ENCODE peak calls at places on chromosome 14, in ten cellular contexts. Z is colonic mucosa, E is heart right ventricle, P is MM.1S, I is fibroblast of lung, T is ovary, N is left lung, A is A549, V is uterus, B is RWPE1. H is an unnamed sample.

GRCh38 chr14:69048456-69048855 is 69.4 kb upstream of the ACTN1 start:
- DNase-seq in V (no peak), P (no peak), Z (no peak), N (no peak), I (peak), B (no peak), T (no peak), A (no peak), E (no peak), H (peak)

GRCh38 chr14:23382276-23382675 is 5.4 kb downstream of the CMTM5 start:
- DNase-seq in P (no peak), I (no peak), B (no peak), T (no peak), A (no peak), E (no peak), N (no peak), Z (no peak), V (no peak), H (no peak)

GRCh38 chr14:69726761-69727511 is 40.0 kb upstream of the SRSF5 start:
- DNase-seq in A (peak), N (peak), Z (peak), P (peak), E (peak), I (peak), V (peak), B (peak), T (peak), H (peak)

GRCh38 chr14:98867726-98868125 is 404.3 kb downstream of the BCL11B start:
- DNase-seq in Z (no peak), T (no peak), I (no peak), E (no peak), N (no peak), P (no peak), A (no peak), B (no peak), V (no peak), H (no peak)

GRCh38 chr14:102729268-102729667 is 48.0 kb upstream of the TRAF3 start:
- DNase-seq in B (no peak), P (no peak), A (no peak), V (no peak), Z (no peak), E (no peak), T (no peak), I (no peak), N (no peak), H (no peak)

GRCh38 chr14:22502551-22502950 is 86.5 kb downstream of the DAD1 start:
- DNase-seq in T (no peak), Z (no peak), I (no peak), V (no peak), A (no peak), N (no peak), P (no peak), B (no peak), E (no peak), H (no peak)

GRCh38 chr14:39875028-39875427 is 442.8 kb upstream of the FBXO33 start:
- DNase-seq in A (no peak), N (no peak), Z (no peak), I (no peak), P (no peak), V (no peak), E (no peak), T (no peak), B (no peak), H (no peak)

GRCh38 chr14:29465095-29465494 is 462.6 kb downstream of the PRKD1 start:
- DNase-seq in N (no peak), I (peak), A (no peak), B (no peak), V (no peak), T (no peak), E (no peak), P (no peak), Z (no peak), H (no peak)

GRCh38 chr14:48857366-48857765 is 728.8 kb downstream of the RPS29 start:
- DNase-seq in Z (no peak), T (no peak), I (no peak), N (no peak), V (no peak), E (no peak), P (no peak), B (no peak), A (no peak), H (no peak)

GRCh38 chr14:56899829-56900228 is 89.5 kb upstream of the OTX2 start:
- DNase-seq in Z (no peak), V (no peak), B (no peak), A (no peak), P (no peak), T (no peak), N (no peak), E (no peak), I (no peak), H (no peak)

GRCh38 chr14:36857136-36857535 is 195.5 kb downstream of the PAX9 start:
- DNase-seq in N (no peak), I (no peak), A (no peak), E (no peak), Z (no peak), P (no peak), T (no peak), V (no peak), B (no peak), H (no peak)

GRCh38 chr14:21098134-21098891 is at the start of gene ZNF219:
- DNase-seq in V (peak), P (no peak), A (peak), Z (peak), B (peak), T (peak), N (peak), E (peak), I (peak), H (peak)

GRCh38 chr14:94088516-94088915 is 7.4 kb downstream of the IFI27L1 start:
- DNase-seq in P (no peak), A (no peak), N (no peak), I (peak), B (no peak), V (no peak), T (no peak), Z (no peak), E (no peak), H (no peak)

GRCh38 chr14:30840086-30840779 is 34.1 kb upstream of the COCH start:
- DNase-seq in A (no peak), Z (peak), I (no peak), P (no peak), E (no peak), V (no peak), N (no peak), B (no peak), T (no peak), H (no peak)

GRCh38 chr14:77804592-77804991 is 4.7 kb downstream of the ADCK1 start:
- DNase-seq in E (no peak), A (peak), T (no peak), Z (peak), N (no peak), B (no peak), I (no peak), P (peak), V (no peak), H (peak)

GRCh38 chr14:78486081-78486480 is 315.9 kb downstream of the NRXN3 start:
- DNase-seq in P (no peak), E (no peak), T (no peak), Z (no peak), V (no peak), I (no peak), N (no peak), A (no peak), B (no peak), H (no peak)

GRCh38 chr14:20679907-20680306 is 4.5 kb upstream of the RNASE4 start:
- DNase-seq in E (no peak), I (no peak), A (peak), B (peak), Z (peak), P (peak), T (no peak), N (peak), V (peak), H (peak)

GRCh38 chr14:76245097-76245496 is 93.4 kb downstream of the GPATCH2L start:
- DNase-seq in V (no peak), E (no peak), I (peak), N (no peak), A (no peak), B (no peak), T (no peak), Z (no peak), P (no peak), H (no peak)

GRCh38 chr14:33689680-33690079 is 261.2 kb downstream of the EGLN3 start:
- DNase-seq in E (no peak), N (no peak), T (no peak), B (no peak), A (no peak), P (no peak), I (no peak), V (no peak), Z (no peak), H (no peak)

GRCh38 chr14:94051115-94051514 is 25.0 kb downstream of the OTUB2 start:
- DNase-seq in A (no peak), N (no peak), I (peak), V (peak), Z (peak), T (peak), E (peak), B (no peak), P (no peak), H (peak)

GRCh38 chr14:93953739-93954515 is 22.4 kb downstream of the ASB2 start:
- DNase-seq in N (peak), V (no peak), Z (no peak), T (no peak), I (no peak), P (no peak), B (no peak), A (no peak), E (no peak), H (peak)

GRCh38 chr14:89337912-89338311 is 79.1 kb downstream of the FOXN3 start:
- DNase-seq in I (no peak), B (no peak), A (no peak), V (peak), T (no peak), Z (no peak), P (no peak), N (no peak), E (peak), H (peak)
- H3K27ac ChIP-seq in I (no peak), B (no peak), A (no peak), V (peak), T (no peak), Z (no peak), P (no peak), N (no peak), E (no peak), H (no peak)

DNA sequence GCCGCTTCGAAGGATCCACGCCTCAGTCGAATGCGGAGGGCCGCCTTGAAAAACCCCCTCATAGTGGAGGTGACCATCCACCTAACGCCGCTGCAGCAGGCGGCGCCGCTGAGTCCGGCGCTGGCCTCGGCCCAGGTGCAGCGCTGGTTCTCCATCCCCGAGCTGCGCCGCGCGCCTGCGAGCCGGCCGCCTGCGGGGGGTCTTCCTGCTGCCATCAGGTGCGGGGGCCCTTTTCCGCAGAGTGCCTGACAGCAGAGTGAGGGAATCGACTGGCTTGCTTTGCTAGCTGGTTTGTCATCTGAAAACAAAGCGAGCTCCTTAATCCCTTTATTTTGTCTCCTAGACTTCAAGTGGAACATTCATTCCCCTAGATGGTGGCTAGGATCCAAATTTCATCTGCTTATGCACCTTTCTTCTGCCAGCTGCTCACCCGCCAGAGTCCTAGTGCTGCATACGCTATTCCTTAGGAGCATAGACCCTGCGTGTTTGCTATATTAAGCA is 10.4 kb upstream of the DNAL1 start:
- DNase-seq in Z (peak), V (peak), A (no peak), E (peak), P (no peak), I (peak), T (peak), N (peak), B (no peak), H (peak)
- TF ChIP-seq CTCF in Z (peak), V (peak), A (no peak), E (peak), P (no peak), I (peak), T (no peak), N (no peak), B (no peak), H (no peak)

DNA sequence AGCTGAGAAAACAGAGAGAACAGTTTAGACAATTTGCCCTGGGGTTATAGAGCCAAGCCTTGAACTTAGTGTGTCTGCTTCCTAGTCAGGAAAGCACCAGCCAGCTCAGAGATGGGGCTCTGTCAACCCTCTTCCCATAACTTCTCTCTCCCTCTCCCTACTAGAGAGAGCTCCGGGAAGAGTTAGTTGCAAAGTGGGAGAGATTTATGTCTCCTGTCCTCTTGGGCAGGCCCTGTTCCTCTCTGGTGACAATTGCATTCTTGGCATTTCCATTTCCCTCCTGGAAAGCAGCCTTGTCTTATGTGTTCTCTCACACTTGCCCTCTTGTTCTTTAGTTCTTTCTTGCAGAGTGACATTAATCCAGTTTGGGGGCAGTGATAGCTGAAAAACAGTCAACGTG is 42.1 kb upstream of the TUNAR start:
- DNase-seq in B (no peak), P (no peak), I (no peak), T (no peak), A (no peak), Z (no peak), N (no peak), E (no peak), V (no peak), H (no peak)
- H3K27ac ChIP-seq in B (no peak), P (no peak), I (no peak), T (no peak), A (no peak), Z (no peak), N (no peak), E (no peak), V (no peak), H (no peak)

GRCh38 chr14:100709956-100710284 is 16.8 kb upstream of the DLK1 start:
- DNase-seq in B (no peak), I (no peak), A (no peak), T (no peak), Z (no peak), N (no peak), V (no peak), P (no peak), E (no peak), H (no peak)

GRCh38 chr14:100708349-100709217 is 18.1 kb upstream of the DLK1 start:
- DNase-seq in P (no peak), B (peak), Z (peak), T (peak), N (peak), E (peak), V (peak), A (no peak), I (no peak), H (peak)

GRCh38 chr14:100710391-100711116 is 16.1 kb upstream of the DLK1 start:
- DNase-seq in A (no peak), V (no peak), Z (no peak), T (no peak), P (no peak), B (no peak), N (peak), I (no peak), E (no peak), H (peak)

GRCh38 chr14:100711117-100711462 is 15.6 kb upstream of the DLK1 start:
- DNase-seq in V (no peak), B (no peak), P (no peak), Z (no peak), A (no peak), N (no peak), I (no peak), E (no peak), T (peak), H (peak)

DNA sequence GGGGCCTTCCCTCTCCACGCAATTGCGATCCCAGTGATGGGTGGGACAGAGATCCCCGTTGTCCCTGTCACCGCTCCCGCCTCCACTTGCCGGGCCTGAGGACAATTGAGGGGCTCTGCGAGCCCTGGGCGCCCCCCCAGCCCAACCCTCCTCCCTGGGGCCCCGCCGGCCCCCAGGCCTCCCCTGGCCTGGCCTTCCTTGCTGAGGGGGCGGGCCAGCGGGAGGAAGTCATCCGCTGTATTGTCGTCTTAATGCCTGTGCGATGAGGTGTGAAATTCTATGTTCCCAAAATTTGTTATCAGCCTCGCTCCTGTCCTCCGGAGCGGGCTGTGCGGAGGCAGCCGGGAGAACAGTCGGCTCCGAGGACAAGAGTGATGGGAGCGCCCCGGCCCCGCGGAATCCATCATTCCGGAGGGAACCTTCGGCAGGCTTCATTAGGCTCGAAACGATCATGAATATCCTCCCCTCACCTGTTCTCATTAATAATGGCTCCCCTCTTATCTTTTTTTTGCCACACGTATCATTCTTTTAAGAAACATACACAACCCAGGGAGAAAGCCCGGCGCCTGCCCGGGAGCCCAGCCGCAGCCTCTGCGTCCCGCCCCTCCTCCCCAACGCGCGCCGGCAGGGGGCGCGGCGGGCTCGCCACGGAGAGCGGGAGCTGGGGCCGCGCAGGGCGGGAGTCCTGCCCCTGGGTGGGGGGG is 17.3 kb upstream of the DLK1 start:
- DNase-seq in N (peak), V (peak), Z (no peak), A (peak), T (peak), P (no peak), B (no peak), E (peak), I (peak), H (no peak)
- TF ChIP-seq CTCF in N (peak), V (peak), Z (peak), A (peak), T (no peak), P (peak), B (no peak), E (peak), I (peak), H (peak)

DNA sequence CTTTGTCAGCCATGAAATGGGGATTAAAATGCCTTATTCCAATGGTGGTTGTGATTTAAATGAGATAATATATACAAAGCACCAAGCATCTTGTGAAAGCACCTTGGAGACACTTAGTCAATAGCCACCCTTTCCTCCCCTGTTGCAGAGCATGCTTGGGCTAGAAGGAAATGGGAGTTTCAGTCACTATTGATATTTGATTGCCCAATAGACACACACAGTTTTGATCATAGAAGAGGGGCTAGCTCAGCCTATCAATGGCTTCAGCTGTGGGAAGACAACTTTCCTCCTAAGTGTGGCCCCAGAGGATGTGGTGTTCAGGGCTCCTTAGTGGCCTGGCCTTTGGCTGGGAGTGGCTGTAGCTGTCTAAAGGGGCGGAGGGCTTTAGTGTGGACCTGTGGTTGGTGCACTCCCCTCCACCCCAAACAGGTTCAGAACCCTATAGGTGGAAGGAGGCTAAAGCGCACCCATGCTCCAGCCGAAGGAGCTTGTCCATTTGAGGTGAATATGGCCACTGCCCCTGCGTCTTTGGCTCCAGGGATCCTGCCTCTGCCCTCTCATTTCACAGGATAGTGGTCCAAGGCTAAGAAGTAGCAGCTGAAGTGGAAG is 132.3 kb downstream of the TMEM30B start:
- DNase-seq in P (no peak), T (no peak), E (no peak), I (no peak), N (no peak), B (no peak), V (no peak), Z (no peak), A (no peak), H (no peak)
- H3K27ac ChIP-seq in P (no peak), T (no peak), E (peak), I (peak), N (no peak), B (no peak), V (no peak), Z (no peak), A (no peak), H (no peak)

GRCh38 chr14:42911642-42912041 is 1305.0 kb downstream of the LRFN5 start:
- DNase-seq in A (no peak), T (no peak), E (no peak), I (no peak), N (no peak), P (no peak), Z (no peak), B (no peak), V (no peak), H (no peak)
- TF ChIP-seq CTCF in A (peak), T (no peak), E (no peak), I (peak), N (no peak), P (no peak), Z (no peak), B (no peak), V (no peak), H (no peak)

DNA sequence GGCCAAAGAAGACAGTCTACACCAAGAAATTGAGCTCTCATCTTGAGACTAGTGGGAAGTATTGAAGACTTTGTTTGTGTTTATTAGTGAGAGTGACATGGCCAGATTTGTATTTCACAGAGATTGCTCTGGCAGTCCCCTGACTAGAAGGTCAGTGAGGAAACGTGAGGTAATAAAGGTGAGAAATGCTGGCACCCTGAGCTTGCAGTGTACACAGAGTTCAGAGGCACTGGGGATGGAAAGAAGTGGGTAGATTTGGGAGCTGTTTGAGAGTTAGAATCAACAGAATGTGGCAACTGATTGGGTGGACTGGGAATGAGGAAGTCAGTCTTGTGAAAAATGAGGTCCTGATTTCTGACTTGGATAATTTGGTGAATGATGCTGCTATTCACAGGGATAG is 336.9 kb downstream of the SNAPC1 start:
- DNase-seq in Z (no peak), N (no peak), A (no peak), V (no peak), B (no peak), P (no peak), T (no peak), I (no peak), E (no peak), H (no peak)
- H3K27ac ChIP-seq in Z (no peak), N (no peak), A (no peak), V (no peak), B (no peak), P (no peak), T (no peak), I (no peak), E (no peak), H (no peak)

GRCh38 chr14:59018978-59019377 is 169.5 kb upstream of the DAAM1 start:
- DNase-seq in E (no peak), A (no peak), N (no peak), B (no peak), Z (no peak), I (no peak), P (no peak), T (no peak), V (no peak), H (no peak)
- TF ChIP-seq CTCF in E (no peak), A (peak), N (no peak), B (no peak), Z (no peak), I (peak), P (peak), T (no peak), V (no peak), H (no peak)

GRCh38 chr14:104558231-104559042 is 21.1 kb upstream of the C14orf180 start:
- DNase-seq in T (no peak), Z (no peak), A (no peak), V (no peak), B (no peak), E (no peak), N (peak), P (no peak), I (no peak), H (no peak)
- H3K27ac ChIP-seq in T (no peak), Z (no peak), A (no peak), V (no peak), B (no peak), E (no peak), N (no peak), P (no peak), I (no peak), H (no peak)

H was measured in adrenal gland.